ENCODE peak calls at places on chromosome 3, in four cellular contexts. One of them, this sample, is unnamed.
A peak's percentile ranks its signal among the peaks of the same experiment; 100 is the strongest.

GRCh38 chr3:170839518-170840100 is 30.4 kb downstream of the RPL22L1 start:
- DNase-seq in uterus: no peak
- DNase-seq in GM12878: no peak
- DNase-seq in ovary: no peak
- DNase-seq in this sample: no peak

GRCh38 chr3:182886497-182886896 is 93.2 kb downstream of the ATP11B start:
- DNase-seq in uterus: no peak
- DNase-seq in ovary: no peak
- DNase-seq in GM12878: no peak
- DNase-seq in this sample: no peak

GRCh38 chr3:10437995-10438901 is 67.1 kb downstream of the ATP2B2 start:
- DNase-seq in GM12878: no peak
- DNase-seq in ovary: no peak
- DNase-seq in uterus: no peak
- DNase-seq in this sample: no peak

GRCh38 chr3:30174357-30174756 is 432.0 kb upstream of the TGFBR2 start:
- DNase-seq in ovary: no peak
- DNase-seq in uterus: no peak
- DNase-seq in GM12878: no peak
- DNase-seq in this sample: no peak

GRCh38 chr3:77672016-77672415 is 632.1 kb downstream of the ROBO2 start:
- DNase-seq in GM12878: no peak
- DNase-seq in uterus: no peak
- DNase-seq in ovary: no peak
- DNase-seq in this sample: no peak

GRCh38 chr3:197135212-197135611 is 105.6 kb upstream of the MELTF start:
- DNase-seq in GM12878: no peak
- DNase-seq in uterus: no peak
- DNase-seq in ovary: no peak
- DNase-seq in this sample: no peak

GRCh38 chr3:108156312-108156853 is 65.6 kb upstream of the CD47 start:
- DNase-seq in ovary: no peak
- DNase-seq in GM12878: no peak
- DNase-seq in uterus: no peak
- DNase-seq in this sample: no peak

GRCh38 chr3:82815417-82816058 is 1054.1 kb upstream of the GBE1 start:
- DNase-seq in GM12878: no peak
- DNase-seq in ovary: no peak
- DNase-seq in uterus: no peak
- DNase-seq in this sample: no peak

GRCh38 chr3:109224333-109224732 is 87.8 kb downstream of the C3orf85 start:
- DNase-seq in uterus: no peak
- DNase-seq in GM12878: no peak
- DNase-seq in ovary: no peak
- DNase-seq in this sample: no peak

GRCh38 chr3:72750405-72750922 is 97.8 kb downstream of the SHQ1 start:
- DNase-seq in uterus: no peak
- DNase-seq in GM12878: no peak
- DNase-seq in ovary: no peak
- DNase-seq in this sample: no peak

GRCh38 chr3:16146015-16146730 is 28.3 kb upstream of the GALNT15 start:
- DNase-seq in ovary: no peak
- DNase-seq in GM12878: peak; percentile 44
- DNase-seq in uterus: no peak
- DNase-seq in this sample: no peak

GRCh38 chr3:41447701-41448100 is 248.4 kb downstream of the CTNNB1 start:
- DNase-seq in GM12878: no peak
- DNase-seq in ovary: no peak
- DNase-seq in uterus: no peak
- DNase-seq in this sample: no peak

GRCh38 chr3:157111578-157111977 is 48.4 kb downstream of the CCNL1 start:
- DNase-seq in uterus: no peak
- DNase-seq in ovary: no peak
- DNase-seq in GM12878: no peak
- DNase-seq in this sample: no peak

GRCh38 chr3:139472380-139473010 is 3.8 kb downstream of the RBP2 start:
- DNase-seq in ovary: no peak
- DNase-seq in uterus: no peak
- DNase-seq in GM12878: no peak
- DNase-seq in this sample: no peak

GRCh38 chr3:126548556-126549466 is 9.9 kb downstream of the C3orf22 start:
- DNase-seq in GM12878: no peak
- DNase-seq in uterus: peak; percentile 5
- DNase-seq in ovary: peak; percentile 13
- DNase-seq in this sample: peak; percentile 50

GRCh38 chr3:58287354-58287753 is 18.7 kb upstream of the RPP14 start:
- DNase-seq in ovary: no peak
- DNase-seq in uterus: no peak
- DNase-seq in GM12878: no peak
- DNase-seq in this sample: no peak

GRCh38 chr3:129228891-129229585 is 20.4 kb upstream of the COPG1 start:
- DNase-seq in ovary: no peak
- DNase-seq in GM12878: no peak
- DNase-seq in uterus: no peak
- DNase-seq in this sample: no peak

GRCh38 chr3:136787226-136787793 is 31.6 kb upstream of the SLC35G2 start:
- DNase-seq in GM12878: no peak
- DNase-seq in uterus: no peak
- DNase-seq in ovary: no peak
- DNase-seq in this sample: no peak

GRCh38 chr3:112759681-112760080 is 87.0 kb downstream of the CD200R1L start:
- DNase-seq in GM12878: no peak
- DNase-seq in uterus: no peak
- DNase-seq in ovary: no peak
- DNase-seq in this sample: no peak

GRCh38 chr3:13040381-13041074 is 32.7 kb downstream of the IQSEC1 start:
- DNase-seq in ovary: no peak
- DNase-seq in uterus: no peak
- DNase-seq in GM12878: no peak
- DNase-seq in this sample: no peak

GRCh38 chr3:99637381-99638111 is 848 bp upstream of the COL8A1 start:
- DNase-seq in uterus: peak; percentile 32
- DNase-seq in GM12878: no peak
- DNase-seq in ovary: peak; percentile 51
- DNase-seq in this sample: peak; percentile 68

GRCh38 chr3:73010158-73010557 is 13.5 kb downstream of the PPP4R2 start:
- DNase-seq in ovary: no peak
- DNase-seq in GM12878: no peak
- DNase-seq in uterus: no peak
- DNase-seq in this sample: no peak

GRCh38 chr3:32501785-32502088 is 915 bp downstream of the CMTM6 start:
- DNase-seq in ovary: no peak
- DNase-seq in GM12878: no peak
- DNase-seq in uterus: no peak
- DNase-seq in this sample: no peak

GRCh38 chr3:71130516-71131384 is 452.8 kb downstream of the FOXP1 start:
- DNase-seq in uterus: peak; percentile 40
- DNase-seq in GM12878: no peak
- DNase-seq in ovary: peak; percentile 75
- DNase-seq in this sample: peak; percentile 85

GRCh38 chr3:12193485-12194165 is 34.9 kb upstream of the TIMP4 start:
- DNase-seq in ovary: no peak
- DNase-seq in uterus: peak; percentile 45
- DNase-seq in GM12878: peak; percentile 75
- DNase-seq in this sample: peak; percentile 77

GRCh38 chr3:10999516-10999915 is 7.0 kb downstream of the SLC6A1 start:
- DNase-seq in GM12878: no peak
- DNase-seq in ovary: no peak
- DNase-seq in uterus: no peak
- DNase-seq in this sample: no peak

GRCh38 chr3:129961142-129961541 is 13.4 kb upstream of the TRH start:
- DNase-seq in uterus: peak; percentile 55
- DNase-seq in GM12878: no peak
- DNase-seq in ovary: no peak
- DNase-seq in this sample: no peak

GRCh38 chr3:126347543-126348161 is 9.6 kb downstream of the KLF15 start:
- DNase-seq in ovary: peak; percentile 25
- DNase-seq in GM12878: no peak
- DNase-seq in uterus: peak; percentile 8
- DNase-seq in this sample: peak; percentile 53

GRCh38 chr3:11509175-11510000 is 134.3 kb downstream of the VGLL4 start:
- DNase-seq in GM12878: no peak
- DNase-seq in ovary: peak; percentile 86
- DNase-seq in uterus: peak; percentile 75
- DNase-seq in this sample: peak; percentile 88

GRCh38 chr3:105759442-105760078 is 109.3 kb downstream of the CBLB start:
- DNase-seq in ovary: no peak
- DNase-seq in GM12878: no peak
- DNase-seq in uterus: no peak
- DNase-seq in this sample: no peak

GRCh38 chr3:132535575-132536441 is 61.3 kb upstream of the ACKR4 start:
- DNase-seq in uterus: peak; percentile 63
- DNase-seq in GM12878: peak; percentile 8
- DNase-seq in ovary: peak; percentile 58
- DNase-seq in this sample: peak; percentile 82

GRCh38 chr3:56724580-56725142 is 41.6 kb upstream of the TASOR start:
- DNase-seq in ovary: no peak
- DNase-seq in uterus: no peak
- DNase-seq in GM12878: no peak
- DNase-seq in this sample: no peak
- H3K4me1 ChIP-seq in ovary: no peaks in the 10 kb centered on the region
- H3K4me1 ChIP-seq in uterus: no peaks in the 10 kb centered on the region
- H3K4me1 ChIP-seq in GM12878: peaks cover 26% of the 10 kb centered on the region
- H3K4me1 ChIP-seq in this sample: no peaks in the 10 kb centered on the region

GRCh38 chr3:127764301-127764700 is 58.0 kb downstream of the MGLL start:
- DNase-seq in ovary: no peak
- DNase-seq in uterus: no peak
- DNase-seq in GM12878: no peak
- DNase-seq in this sample: no peak
- TF ChIP-seq CTCF in ovary: no peak
- TF ChIP-seq CTCF in uterus: no peak
- TF ChIP-seq CTCF in GM12878: no peak
- TF ChIP-seq CTCF in this sample: no peak

GRCh38 chr3:191434036-191434435 is 26.9 kb upstream of the PYDC2 start:
- DNase-seq in uterus: no peak
- DNase-seq in GM12878: no peak
- DNase-seq in ovary: no peak
- DNase-seq in this sample: no peak

GRCh38 chr3:191438150-191438814 is 22.7 kb upstream of the PYDC2 start:
- DNase-seq in uterus: no peak
- DNase-seq in GM12878: no peak
- DNase-seq in ovary: no peak
- DNase-seq in this sample: no peak

GRCh38 chr3:191440532-191440931 is 20.4 kb upstream of the PYDC2 start:
- DNase-seq in ovary: no peak
- DNase-seq in uterus: no peak
- DNase-seq in GM12878: no peak
- DNase-seq in this sample: no peak

GRCh38 chr3:191432162-191432561 is 28.8 kb upstream of the PYDC2 start:
- DNase-seq in GM12878: no peak
- DNase-seq in ovary: no peak
- DNase-seq in uterus: no peak
- DNase-seq in this sample: no peak

GRCh38 chr3:191435981-191436380 is 25.0 kb upstream of the PYDC2 start:
- DNase-seq in uterus: no peak
- DNase-seq in ovary: no peak
- DNase-seq in GM12878: no peak
- DNase-seq in this sample: no peak
- H3K27ac ChIP-seq in uterus: no peak overlapping the region
- H3K27ac ChIP-seq in ovary: no peak overlapping the region
- H3K27ac ChIP-seq in GM12878: no peak overlapping the region
- H3K27ac ChIP-seq in this sample: no peak overlapping the region

DNA sequence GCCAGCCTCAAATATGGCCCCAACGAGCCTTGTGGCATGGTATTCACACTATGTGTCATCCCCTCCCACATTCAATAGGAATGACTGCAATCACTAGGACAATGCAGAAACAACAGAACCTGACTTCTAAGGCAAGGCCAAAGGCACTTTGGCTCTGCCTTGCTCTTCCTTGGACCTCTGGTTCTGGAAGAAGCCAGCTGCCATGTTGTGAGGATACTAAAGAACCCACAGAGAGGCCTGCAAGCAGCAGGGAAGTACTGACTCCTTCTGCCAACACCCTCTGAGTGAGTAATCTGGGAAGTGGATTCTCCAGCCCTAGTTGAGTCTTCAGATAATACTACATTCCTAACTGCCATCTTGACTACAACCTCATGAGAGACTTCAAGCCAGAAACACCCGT is 64.7 kb downstream of the ADAMTS9 start:
- DNase-seq in ovary: no peak
- DNase-seq in GM12878: no peak
- DNase-seq in uterus: no peak
- DNase-seq in this sample: no peak
- H3K4me1 ChIP-seq in ovary: no peaks in the 10 kb centered on the region
- H3K4me1 ChIP-seq in GM12878: no peaks in the 10 kb centered on the region
- H3K4me1 ChIP-seq in uterus: no peaks in the 10 kb centered on the region
- H3K4me1 ChIP-seq in this sample: peaks cover 4% of the 10 kb centered on the region

GRCh38 chr3:54360320-54360719 is 238.0 kb downstream of the CACNA2D3 start:
- DNase-seq in uterus: no peak
- DNase-seq in ovary: no peak
- DNase-seq in GM12878: no peak
- DNase-seq in this sample: no peak
- TF ChIP-seq CTCF in uterus: no peak
- TF ChIP-seq CTCF in ovary: no peak
- TF ChIP-seq CTCF in GM12878: no peak
- TF ChIP-seq CTCF in this sample: no peak

GRCh38 chr3:46946416-46946815 is 30.1 kb downstream of the CCDC12 start:
- DNase-seq in ovary: no peak
- DNase-seq in GM12878: no peak
- DNase-seq in uterus: no peak
- DNase-seq in this sample: no peak

GRCh38 chr3:46942481-46943236 is 33.9 kb downstream of the CCDC12 start:
- DNase-seq in uterus: no peak
- DNase-seq in GM12878: no peak
- DNase-seq in ovary: no peak
- DNase-seq in this sample: no peak

GRCh38 chr3:46944191-46944590 is 32.4 kb downstream of the CCDC12 start:
- DNase-seq in ovary: no peak
- DNase-seq in uterus: no peak
- DNase-seq in GM12878: no peak
- DNase-seq in this sample: no peak

GRCh38 chr3:46942079-46942478 is 34.5 kb downstream of the CCDC12 start:
- DNase-seq in ovary: peak; percentile 21
- DNase-seq in GM12878: no peak
- DNase-seq in uterus: no peak
- DNase-seq in this sample: no peak

GRCh38 chr3:46943237-46944187 is 33.0 kb downstream of the CCDC12 start:
- DNase-seq in uterus: no peak
- DNase-seq in ovary: no peak
- DNase-seq in GM12878: no peak
- DNase-seq in this sample: no peak
- H3K27ac ChIP-seq in uterus: peak overlapping the region; percentile 11
- H3K27ac ChIP-seq in ovary: no peak overlapping the region
- H3K27ac ChIP-seq in GM12878: peak overlapping the region; percentile 50
- H3K27ac ChIP-seq in this sample: peak overlapping the region; percentile 86